ENCODE peak calls at places on chromosomes 7 and 10, in four cellular contexts. S is putamen, P is endothelial cell, V is fibroblast of the conjunctiva. A is an unnamed sample.

GRCh38 chr7:157684157-157684595 is 347.4 kb downstream of the DNAJB6 start:
- DNase-seq in S (no peak), P (no peak), V (no peak), A (no peak)

GRCh38 chr10:128029731-128030369 is 96.4 kb downstream of the MKI67 start:
- DNase-seq in S (no peak), P (no peak), V (no peak), A (no peak)

GRCh38 chr7:18262054-18262453 is 233.5 kb upstream of the HDAC9 start:
- DNase-seq in S (no peak), P (no peak), V (no peak), A (no peak)

GRCh38 chr7:156218544-156219306 is 406.5 kb upstream of the SHH start:
- DNase-seq in S (no peak), P (no peak), V (no peak), A (no peak)

GRCh38 chr7:143504937-143505297 is 27.2 kb downstream of the TAS2R41 start:
- DNase-seq in S (no peak), P (no peak), V (no peak), A (no peak)

GRCh38 chr7:151871904-151872303 is 5.0 kb downstream of the PRKAG2 start:
- DNase-seq in S (no peak), P (no peak), V (no peak), A (no peak)

GRCh38 chr7:21507627-21508343 is 35.1 kb upstream of the DNAH11 start:
- DNase-seq in S (peak), P (peak), V (peak), A (peak)

GRCh38 chr10:32256613-32257437 is 90.1 kb downstream of the EPC1 start:
- DNase-seq in S (peak), P (peak), V (no peak), A (peak)

GRCh38 chr10:59830601-59831259 is 75.6 kb downstream of the CCDC6 start:
- DNase-seq in S (no peak), P (peak), V (peak), A (peak)

GRCh38 chr7:121369462-121369861 is 26.6 kb downstream of the FAM3C start:
- DNase-seq in S (no peak), P (no peak), V (peak), A (peak)

GRCh38 chr10:90930070-90930837 is 9.4 kb upstream of the ANKRD1 start:
- DNase-seq in S (no peak), P (no peak), V (peak), A (no peak)

GRCh38 chr10:118116555-118117311 is 70.0 kb upstream of the RAB11FIP2 start:
- DNase-seq in S (no peak), P (no peak), V (no peak), A (no peak)

GRCh38 chr7:95881597-95881996 is 109.2 kb downstream of the DYNC1I1 start:
- DNase-seq in S (no peak), P (no peak), V (no peak), A (no peak)

GRCh38 chr7:142365410-142365842 is 107.6 kb upstream of the PRSS58 start:
- DNase-seq in S (no peak), P (no peak), V (no peak), A (no peak)

GRCh38 chr10:380313-380955 is 245.2 kb downstream of the ZMYND11 start:
- DNase-seq in S (no peak), P (no peak), V (peak), A (no peak)

GRCh38 chr7:129630341-129630740 is 18.8 kb downstream of the NRF1 start:
- DNase-seq in S (no peak), P (no peak), V (no peak), A (no peak)